ENCODE peak calls at places on chromosomes 2 and 18, in four cellular contexts. One of them, this sample, is unnamed.

GRCh38 chr2:1790996-1791395 is 46.7 kb upstream of the PXDN start:
- DNase-seq in foreskin fibroblast: no peak
- DNase-seq in AG10803: peak; percentile 16
- DNase-seq in gastrocnemius medialis: no peak
- DNase-seq in this sample: no peak

GRCh38 chr18:76970749-76971148 is 148.4 kb downstream of the ZNF236 start:
- DNase-seq in gastrocnemius medialis: no peak
- DNase-seq in AG10803: no peak
- DNase-seq in foreskin fibroblast: no peak
- DNase-seq in this sample: no peak

GRCh38 chr2:135255208-135255607 is 203.1 kb downstream of the RAB3GAP1 start:
- DNase-seq in gastrocnemius medialis: no peak
- DNase-seq in foreskin fibroblast: no peak
- DNase-seq in AG10803: no peak
- DNase-seq in this sample: no peak

GRCh38 chr18:8744038-8744437 is 38.7 kb downstream of the MTCL1 start:
- DNase-seq in foreskin fibroblast: no peak
- DNase-seq in gastrocnemius medialis: peak; percentile 84
- DNase-seq in AG10803: no peak
- DNase-seq in this sample: no peak

GRCh38 chr2:192978317-192978874 is 783.7 kb upstream of the TMEFF2 start:
- DNase-seq in AG10803: no peak
- DNase-seq in gastrocnemius medialis: no peak
- DNase-seq in foreskin fibroblast: no peak
- DNase-seq in this sample: no peak

GRCh38 chr18:28281400-28281799 is 104.5 kb upstream of the CDH2 start:
- DNase-seq in gastrocnemius medialis: no peak
- DNase-seq in foreskin fibroblast: no peak
- DNase-seq in AG10803: no peak
- DNase-seq in this sample: no peak

GRCh38 chr18:2855560-2856350 is 8.9 kb downstream of the EMILIN2 start:
- DNase-seq in foreskin fibroblast: peak; percentile 9
- DNase-seq in AG10803: no peak
- DNase-seq in gastrocnemius medialis: no peak
- DNase-seq in this sample: no peak

GRCh38 chr2:85709385-85709784 is 15.2 kb downstream of the GNLY start:
- DNase-seq in gastrocnemius medialis: no peak
- DNase-seq in foreskin fibroblast: peak; percentile 50
- DNase-seq in AG10803: no peak
- DNase-seq in this sample: no peak

GRCh38 chr2:199690225-199690624 is 160.8 kb downstream of the FTCDNL1 start:
- DNase-seq in gastrocnemius medialis: no peak
- DNase-seq in foreskin fibroblast: no peak
- DNase-seq in AG10803: no peak
- DNase-seq in this sample: no peak

GRCh38 chr2:7057865-7058400 is 140.7 kb downstream of the RNF144A start:
- DNase-seq in foreskin fibroblast: no peak
- DNase-seq in gastrocnemius medialis: no peak
- DNase-seq in AG10803: no peak
- DNase-seq in this sample: no peak

GRCh38 chr2:231721641-231722310 is 13.5 kb downstream of the PTMA start:
- DNase-seq in foreskin fibroblast: no peak
- DNase-seq in gastrocnemius medialis: no peak
- DNase-seq in AG10803: no peak
- DNase-seq in this sample: no peak

GRCh38 chr2:231725476-231725875 is 17.2 kb downstream of the PTMA start:
- DNase-seq in foreskin fibroblast: no peak
- DNase-seq in gastrocnemius medialis: no peak
- DNase-seq in AG10803: no peak
- DNase-seq in this sample: no peak

GRCh38 chr2:231720971-231721640 is 12.8 kb downstream of the PTMA start:
- DNase-seq in gastrocnemius medialis: no peak
- DNase-seq in AG10803: no peak
- DNase-seq in foreskin fibroblast: no peak
- DNase-seq in this sample: no peak

GRCh38 chr2:231720292-231720691 is 12.0 kb downstream of the PTMA start:
- DNase-seq in AG10803: no peak
- DNase-seq in foreskin fibroblast: no peak
- DNase-seq in gastrocnemius medialis: no peak
- DNase-seq in this sample: no peak

DNA sequence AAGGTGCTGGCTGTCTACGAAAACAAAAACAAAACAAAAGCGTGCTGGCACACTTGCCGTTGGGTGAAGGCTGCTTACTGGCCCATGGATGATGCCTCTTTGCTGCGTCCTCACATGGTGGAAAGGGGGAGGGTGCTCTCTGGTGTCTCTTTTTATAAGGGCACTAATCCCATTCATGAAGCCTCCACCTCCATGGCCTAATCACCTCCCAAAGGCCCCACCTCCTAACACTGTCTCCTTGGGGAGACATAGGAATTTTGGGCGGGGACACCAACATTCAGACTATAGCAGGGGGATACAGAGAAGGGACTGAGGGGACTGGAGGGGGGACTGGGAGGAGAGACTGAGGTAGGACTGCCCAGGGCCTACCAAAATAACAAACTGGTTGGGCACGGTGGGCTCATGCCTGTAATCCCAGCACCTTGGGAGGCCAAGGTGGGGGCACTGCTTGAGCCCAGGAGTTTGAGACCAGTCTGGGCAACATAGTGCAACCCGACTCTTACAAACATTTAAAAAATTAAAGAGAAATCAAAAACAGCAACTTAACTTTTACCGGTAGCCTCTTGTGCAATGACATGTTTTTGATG is 14.5 kb downstream of the PTMA start:
- DNase-seq in foreskin fibroblast: no peak
- DNase-seq in gastrocnemius medialis: no peak
- DNase-seq in AG10803: no peak
- DNase-seq in this sample: no peak
- TF ChIP-seq CTCF in foreskin fibroblast: no peak
- TF ChIP-seq CTCF in gastrocnemius medialis: no peak
- TF ChIP-seq CTCF in AG10803: no peak
- TF ChIP-seq CTCF in this sample: no peak

DNA sequence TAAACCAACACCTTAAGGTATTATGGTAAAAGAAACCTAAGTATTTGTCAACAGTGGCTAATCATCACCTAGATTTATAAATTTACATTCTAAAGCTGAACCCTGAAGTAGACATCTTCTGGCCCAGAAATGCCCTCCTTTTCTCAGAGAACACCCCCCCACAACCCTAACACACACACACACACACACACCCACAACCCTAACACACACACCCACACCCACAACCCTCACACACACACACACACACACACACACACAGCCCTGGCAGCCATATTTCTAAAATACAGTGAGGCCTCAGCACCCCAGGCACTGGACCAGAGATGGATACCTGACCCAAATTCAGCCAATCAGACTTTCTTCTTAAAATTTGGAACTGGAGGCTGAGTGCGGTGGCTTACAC is 14.3 kb downstream of the SRBD1 start:
- DNase-seq in AG10803: no peak
- DNase-seq in foreskin fibroblast: no peak
- DNase-seq in gastrocnemius medialis: no peak
- DNase-seq in this sample: no peak
- TF ChIP-seq CTCF in AG10803: no peak
- TF ChIP-seq CTCF in foreskin fibroblast: no peak
- TF ChIP-seq CTCF in gastrocnemius medialis: no peak
- TF ChIP-seq CTCF in this sample: no peak

GRCh38 chr2:222672068-222672401 is 577 bp downstream of the MOGAT1 start:
- DNase-seq in gastrocnemius medialis: no peak
- DNase-seq in AG10803: no peak
- DNase-seq in foreskin fibroblast: no peak
- DNase-seq in this sample: no peak

GRCh38 chr2:222669353-222669752 is 2.1 kb upstream of the MOGAT1 start:
- DNase-seq in gastrocnemius medialis: no peak
- DNase-seq in foreskin fibroblast: peak; percentile 41
- DNase-seq in AG10803: no peak
- DNase-seq in this sample: no peak

GRCh38 chr2:222673273-222673672 is 1.8 kb downstream of the MOGAT1 start:
- DNase-seq in AG10803: no peak
- DNase-seq in foreskin fibroblast: no peak
- DNase-seq in gastrocnemius medialis: no peak
- DNase-seq in this sample: no peak

GRCh38 chr2:222670191-222671038 is 1.0 kb upstream of the MOGAT1 start:
- DNase-seq in foreskin fibroblast: no peak
- DNase-seq in AG10803: no peak
- DNase-seq in gastrocnemius medialis: no peak
- DNase-seq in this sample: no peak

GRCh38 chr2:222671259-222672067 is at the start of gene MOGAT1:
- DNase-seq in AG10803: no peak
- DNase-seq in gastrocnemius medialis: peak; percentile 21
- DNase-seq in foreskin fibroblast: peak; percentile 45
- DNase-seq in this sample: no peak
- TF ChIP-seq CTCF in AG10803: peak; percentile 15
- TF ChIP-seq CTCF in gastrocnemius medialis: no peak
- TF ChIP-seq CTCF in foreskin fibroblast: no peak
- TF ChIP-seq CTCF in this sample: no peak

DNA sequence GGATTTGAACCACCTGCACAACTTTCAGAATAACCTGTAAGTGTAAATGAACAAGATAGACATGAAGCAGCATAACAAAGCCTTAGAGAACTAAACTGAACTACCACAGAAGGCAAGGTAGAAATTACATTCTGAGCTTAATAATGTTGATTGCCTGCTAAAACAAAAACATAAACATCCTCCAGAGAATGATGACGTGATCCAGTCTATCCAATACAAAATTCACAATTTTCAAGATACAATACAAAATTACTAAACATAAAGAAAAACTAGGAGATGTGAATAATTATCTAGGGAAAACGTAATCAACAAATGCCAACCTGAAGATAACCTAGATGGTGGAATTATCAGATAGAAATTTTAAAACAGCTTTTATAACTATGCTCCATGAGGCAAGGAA is 40.7 kb upstream of the EGR4 start:
- DNase-seq in AG10803: no peak
- DNase-seq in gastrocnemius medialis: no peak
- DNase-seq in foreskin fibroblast: no peak
- DNase-seq in this sample: no peak
- TF ChIP-seq CTCF in AG10803: no peak
- TF ChIP-seq CTCF in gastrocnemius medialis: no peak
- TF ChIP-seq CTCF in foreskin fibroblast: no peak
- TF ChIP-seq CTCF in this sample: no peak

DNA sequence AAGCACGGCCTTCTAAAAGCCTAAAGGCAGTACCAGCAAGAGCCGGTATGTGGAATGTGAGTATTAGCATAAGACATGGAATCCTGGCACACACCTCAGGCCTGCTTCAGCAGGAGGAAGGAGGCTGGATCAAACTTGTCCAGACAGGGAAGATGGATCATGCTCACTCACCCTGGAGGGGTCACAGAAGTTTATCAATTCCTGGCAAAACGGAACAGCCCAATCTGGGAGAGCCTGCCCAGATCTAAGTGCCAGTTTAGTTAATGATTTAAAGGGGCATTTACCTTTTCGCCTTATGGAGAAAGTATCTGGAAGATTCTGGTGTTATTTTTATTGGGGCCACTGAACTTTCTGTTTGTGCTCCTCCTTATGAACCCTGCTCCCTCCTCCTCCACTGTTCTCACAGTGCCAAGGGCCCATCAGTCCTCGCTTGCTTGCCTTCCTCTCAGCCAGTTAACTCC is 58.3 kb upstream of the NFE2L2 start:
- DNase-seq in gastrocnemius medialis: no peak
- DNase-seq in AG10803: no peak
- DNase-seq in foreskin fibroblast: no peak
- DNase-seq in this sample: no peak
- TF ChIP-seq CTCF in gastrocnemius medialis: no peak
- TF ChIP-seq CTCF in AG10803: no peak
- TF ChIP-seq CTCF in foreskin fibroblast: no peak
- TF ChIP-seq CTCF in this sample: no peak

GRCh38 chr2:170396799-170397459 is 219.0 kb downstream of the MYO3B start:
- DNase-seq in AG10803: peak; percentile 12
- DNase-seq in foreskin fibroblast: peak; percentile 35
- DNase-seq in gastrocnemius medialis: no peak
- DNase-seq in this sample: no peak

GRCh38 chr2:170391018-170391417 is 213.1 kb downstream of the MYO3B start:
- DNase-seq in foreskin fibroblast: no peak
- DNase-seq in AG10803: no peak
- DNase-seq in gastrocnemius medialis: no peak
- DNase-seq in this sample: no peak

GRCh38 chr2:170393861-170394498 is 216.0 kb downstream of the MYO3B start:
- DNase-seq in AG10803: no peak
- DNase-seq in gastrocnemius medialis: no peak
- DNase-seq in foreskin fibroblast: no peak
- DNase-seq in this sample: no peak

GRCh38 chr2:170394988-170395387 is 217.0 kb downstream of the MYO3B start:
- DNase-seq in gastrocnemius medialis: no peak
- DNase-seq in AG10803: no peak
- DNase-seq in foreskin fibroblast: peak; percentile 17
- DNase-seq in this sample: no peak
- TF ChIP-seq CTCF in gastrocnemius medialis: no peak
- TF ChIP-seq CTCF in AG10803: peak; percentile 14
- TF ChIP-seq CTCF in foreskin fibroblast: no peak
- TF ChIP-seq CTCF in this sample: no peak

GRCh38 chr18:79343567-79344207 is 52.0 kb upstream of the NFATC1 start:
- DNase-seq in gastrocnemius medialis: no peak
- DNase-seq in foreskin fibroblast: no peak
- DNase-seq in AG10803: no peak
- DNase-seq in this sample: no peak
- TF ChIP-seq CTCF in gastrocnemius medialis: no peak
- TF ChIP-seq CTCF in foreskin fibroblast: no peak
- TF ChIP-seq CTCF in AG10803: no peak
- TF ChIP-seq CTCF in this sample: no peak

GRCh38 chr2:42513252-42513918 is 19.6 kb upstream of the KCNG3 start:
- DNase-seq in AG10803: peak; percentile 62
- DNase-seq in foreskin fibroblast: peak; percentile 64
- DNase-seq in gastrocnemius medialis: no peak
- DNase-seq in this sample: peak; percentile 10
- TF ChIP-seq CTCF in AG10803: peak; percentile 85
- TF ChIP-seq CTCF in foreskin fibroblast: peak; percentile 75
- TF ChIP-seq CTCF in gastrocnemius medialis: peak; percentile 45
- TF ChIP-seq CTCF in this sample: peak; percentile 74

GRCh38 chr2:204885747-204886146 is 340.5 kb downstream of the PARD3B start:
- DNase-seq in AG10803: peak; percentile 24
- DNase-seq in gastrocnemius medialis: no peak
- DNase-seq in foreskin fibroblast: no peak
- DNase-seq in this sample: no peak
- TF ChIP-seq CTCF in AG10803: peak; percentile 27
- TF ChIP-seq CTCF in gastrocnemius medialis: no peak
- TF ChIP-seq CTCF in foreskin fibroblast: no peak
- TF ChIP-seq CTCF in this sample: no peak